ENCODE peak calls at places on chromosomes 12 and 14, in nine cellular contexts. A, K, U, W, H, O, L, R and F are unnamed samples.

GRCh38 chr12:69987453-69988102 is 162.6 kb downstream of the MYRFL start:
- DNase-seq in U (no peak), W (peak), H (peak), K (no peak), O (peak), L (peak), A (peak), R (peak), F (peak)

GRCh38 chr12:57621497-57622292 is 10.5 kb downstream of the ARHGEF25 start:
- DNase-seq in K (peak), O (no peak), L (no peak), U (peak), W (peak), A (no peak), H (peak), R (no peak), F (peak)

GRCh38 chr14:21825845-21826244 is 152.2 kb upstream of the OR4E1 start:
- DNase-seq in W (no peak), R (no peak), L (no peak), O (no peak), A (no peak), K (no peak), U (no peak), H (no peak), F (no peak)

GRCh38 chr14:22549981-22550670 is 38.9 kb downstream of the DAD1 start:
- DNase-seq in K (peak), W (peak), H (peak), L (peak), O (no peak), A (no peak), R (no peak), U (no peak), F (no peak)

GRCh38 chr12:106118-106561 is 39.6 kb downstream of the IQSEC3 start:
- DNase-seq in W (no peak), H (no peak), U (peak), K (peak), L (no peak), O (no peak), A (no peak), R (no peak), F (peak)

GRCh38 chr12:106841471-106842302 is 67.2 kb downstream of the RIC8B start:
- DNase-seq in K (no peak), U (no peak), W (peak), A (peak), H (peak), L (no peak), R (peak), O (no peak), F (peak)

GRCh38 chr12:22787557-22787956 is 162.6 kb downstream of the ETNK1 start:
- DNase-seq in K (no peak), O (no peak), H (peak), U (no peak), L (no peak), W (peak), A (no peak), R (no peak), F (no peak)

GRCh38 chr12:106115450-106115849 is 23.3 kb downstream of the NUAK1 start:
- DNase-seq in U (no peak), L (no peak), H (no peak), K (no peak), O (no peak), A (no peak), R (no peak), W (peak), F (no peak)

GRCh38 chr12:70309348-70309747 is 56.7 kb upstream of the KCNMB4 start:
- DNase-seq in L (no peak), K (no peak), O (no peak), H (peak), W (no peak), U (no peak), A (no peak), R (no peak), F (no peak)

GRCh38 chr12:386651-387050 is 2.5 kb downstream of the KDM5A start:
- DNase-seq in O (no peak), H (peak), U (no peak), W (peak), K (no peak), L (no peak), R (peak), A (peak), F (peak)

GRCh38 chr12:113064395-113065125 is 8.0 kb downstream of the DTX1 start:
- DNase-seq in K (no peak), R (no peak), A (no peak), W (no peak), U (no peak), H (no peak), L (no peak), O (no peak), F (no peak)

GRCh38 chr12:124379938-124380754 is 85.3 kb downstream of the RFLNA start:
- DNase-seq in U (peak), K (no peak), W (peak), L (peak), A (peak), O (no peak), H (peak), R (peak), F (peak)

GRCh38 chr12:90653051-90653450 is 301.9 kb downstream of the CCER1 start:
- DNase-seq in R (peak), L (peak), A (peak), H (peak), O (peak), W (no peak), K (no peak), U (no peak), F (peak)
- H3K4me3 ChIP-seq in R (no peak), L (no peak), A (no peak), H (no peak), O (no peak), W (no peak), K (no peak), U (no peak), F (no peak)

DNA sequence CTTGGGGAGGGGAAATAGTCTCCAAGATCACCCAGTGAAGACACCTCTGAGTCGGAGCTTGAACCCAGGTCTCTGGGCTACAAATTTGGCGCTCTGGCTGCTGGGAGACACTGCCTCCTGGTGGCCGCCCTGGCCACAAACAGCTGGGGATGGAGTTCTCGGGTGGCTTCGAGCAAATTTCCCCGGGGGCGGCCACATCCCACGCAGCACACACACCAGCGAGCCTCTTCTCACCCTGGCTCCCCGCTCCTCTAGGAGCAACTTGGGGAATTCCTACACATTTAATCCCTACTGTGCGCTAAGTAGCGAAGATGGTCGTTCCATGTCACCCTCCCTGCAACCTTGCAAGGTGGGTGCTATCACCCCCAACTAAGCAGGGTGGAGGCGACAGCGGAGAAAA is 66.2 kb upstream of the BEGAIN start:
- DNase-seq in R (no peak), K (no peak), O (no peak), H (no peak), U (no peak), L (no peak), A (no peak), W (no peak), F (no peak)
- TF ChIP-seq CTCF in R (peak), K (no peak), O (peak), H (peak), U (peak), L (peak), A (peak), W (peak), F (peak)

GRCh38 chr14:102493096-102493495 is 16.5 kb downstream of the ANKRD9 start:
- DNase-seq in O (no peak), H (no peak), L (no peak), A (no peak), U (no peak), K (no peak), R (no peak), W (no peak), F (no peak)

GRCh38 chr14:102492523-102492910 is 17.1 kb downstream of the ANKRD9 start:
- DNase-seq in U (no peak), H (no peak), R (no peak), L (no peak), K (no peak), A (no peak), O (no peak), W (no peak), F (no peak)

GRCh38 chr14:102490456-102490855 is 19.1 kb downstream of the ANKRD9 start:
- DNase-seq in O (no peak), L (no peak), H (no peak), W (no peak), K (no peak), U (no peak), A (no peak), R (no peak), F (no peak)

GRCh38 chr14:102491366-102491765 is 18.2 kb downstream of the ANKRD9 start:
- DNase-seq in L (no peak), W (no peak), O (no peak), A (peak), K (no peak), R (peak), U (no peak), H (no peak), F (no peak)

GRCh38 chr14:102491786-102492522 is 17.6 kb downstream of the ANKRD9 start:
- DNase-seq in K (no peak), A (no peak), R (no peak), O (no peak), H (no peak), U (no peak), W (no peak), L (no peak), F (no peak)
- H3K4me3 ChIP-seq in K (no peak), A (no peak), R (no peak), O (no peak), H (no peak), U (no peak), W (no peak), L (no peak), F (no peak)

DNA sequence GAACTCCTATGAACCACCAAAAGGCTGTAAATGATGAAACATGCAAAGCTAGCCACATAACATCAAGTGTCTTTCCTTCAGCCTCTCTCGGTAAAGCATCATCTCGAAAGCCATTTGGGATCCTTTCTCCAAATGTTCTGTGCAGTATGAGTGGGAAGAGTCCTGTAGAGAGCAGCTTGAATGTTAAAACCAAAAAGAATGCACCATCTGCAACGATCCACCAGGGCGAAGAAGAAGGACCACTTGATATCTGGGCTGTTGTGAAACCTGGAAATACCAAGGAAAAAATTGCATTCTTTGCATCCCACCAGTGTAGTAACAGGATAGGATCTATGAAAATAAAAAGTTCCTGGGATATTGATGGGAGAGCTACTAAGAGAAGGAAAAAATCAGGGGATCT is 61.2 kb downstream of the ATG14 start:
- DNase-seq in A (no peak), W (no peak), R (no peak), O (no peak), H (no peak), K (no peak), U (no peak), L (no peak), F (no peak)
- TF ChIP-seq CTCF in A (no peak), W (no peak), R (no peak), O (no peak), H (no peak), K (no peak), U (no peak), L (no peak), F (no peak)

DNA sequence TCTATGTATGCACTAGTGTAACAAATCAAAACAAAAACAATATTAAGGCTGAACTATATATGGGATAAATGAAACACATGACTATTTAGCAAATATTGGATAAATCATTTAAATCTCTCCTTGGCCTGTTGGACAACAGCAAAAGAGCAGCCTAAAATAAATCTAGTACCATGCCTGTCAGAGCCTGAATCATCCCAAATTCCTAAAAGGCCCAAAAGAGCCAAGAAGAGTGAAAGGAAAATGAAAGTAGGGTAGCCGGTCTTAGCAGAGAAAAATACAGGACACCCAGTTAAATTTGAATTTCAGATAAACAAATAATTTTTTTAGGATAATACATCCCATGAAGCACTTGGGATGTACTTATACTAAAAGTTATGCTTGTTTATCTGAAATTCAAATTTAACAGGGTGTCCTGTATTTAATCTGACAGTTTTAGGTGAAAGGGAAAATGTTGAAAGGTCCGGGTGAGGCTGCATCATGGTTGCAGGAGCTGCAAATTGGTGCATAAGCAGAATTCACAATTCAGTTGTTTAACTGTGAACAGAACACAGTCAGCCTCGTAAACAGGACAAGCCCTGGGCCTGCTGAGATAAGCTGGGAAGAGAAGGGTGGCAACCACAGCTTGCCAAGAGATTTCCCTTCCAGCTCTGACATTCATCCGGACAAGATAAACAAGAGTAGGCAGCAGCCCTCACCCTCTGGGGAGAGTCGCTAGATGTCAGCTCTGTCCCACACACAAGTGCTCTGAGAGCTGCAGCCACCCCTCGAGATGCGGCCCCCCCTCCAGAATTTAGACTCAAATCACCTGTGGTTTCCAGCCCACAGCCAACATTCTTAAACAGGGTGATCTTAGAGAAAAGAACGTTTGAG is 30.3 kb downstream of the DMAC2L start:
- DNase-seq in U (peak), H (peak), O (peak), L (no peak), W (peak), R (peak), A (peak), K (peak), F (peak)
- H3K4me3 ChIP-seq in U (peak), H (peak), O (peak), L (peak), W (no peak), R (no peak), A (no peak), K (no peak), F (peak)